ENCODE peak calls at places on chromosomes 6 and 20, in eight cellular contexts. Z is hepatocyte, B is endothelial cell of umbilical vein, I is AG10803, G is spleen, K is ascending aorta, A is heart left ventricle, N is adrenal gland. H is an unnamed sample.

GRCh38 chr6:134035823-134036296 is 16.6 kb downstream of the SLC2A12 start:
- DNase-seq in Z (peak; percentile 15), B (peak; percentile 19), I (peak; percentile 48), G (no peak), K (no peak), A (no peak), N (no peak), H (peak; percentile 84)

GRCh38 chr20:63628246-63628975 is 1.5 kb upstream of the GMEB2 start:
- DNase-seq in Z (no peak), B (peak; percentile 83), I (peak; percentile 74), G (peak; percentile 87), K (peak; percentile 82), A (peak; percentile 73), N (peak; percentile 75), H (peak; percentile 69)

GRCh38 chr20:52103469-52103910 is 88.1 kb downstream of the ZFP64 start:
- DNase-seq in Z (no peak), B (peak; percentile 30), I (peak; percentile 24), G (no peak), K (no peak), A (no peak), N (no peak), H (peak; percentile 16)

GRCh38 chr6:165573671-165574070 is 89.4 kb downstream of the PDE10A start:
- DNase-seq in Z (peak; percentile 56), B (peak; percentile 97), I (no peak), G (no peak), K (no peak), A (peak; percentile 88), N (peak; percentile 62), H (peak; percentile 93)

GRCh38 chr6:154039231-154039842 is at the start of gene OPRM1:
- DNase-seq in Z (peak; percentile 77), B (peak; percentile 1), I (no peak), G (no peak), K (no peak), A (no peak), N (peak; percentile 31), H (peak; percentile 40)

GRCh38 chr6:47483853-47484546 is 6.4 kb downstream of the CD2AP start:
- DNase-seq in Z (no peak), B (peak; percentile 29), I (peak; percentile 37), G (no peak), K (no peak), A (no peak), N (no peak), H (peak; percentile 82)

GRCh38 chr6:160178271-160178670 is 56.7 kb downstream of the SLC22A1 start:
- DNase-seq in Z (no peak), B (no peak), I (peak; percentile 7), G (no peak), K (no peak), A (no peak), N (no peak), H (no peak)

GRCh38 chr20:64116016-64116415 is 8.7 kb upstream of the NPBWR2 start:
- DNase-seq in Z (no peak), B (no peak), I (no peak), G (peak; percentile 52), K (no peak), A (no peak), N (peak; percentile 5), H (no peak)

GRCh38 chr20:43893930-43894329 is 20.7 kb upstream of the TOX2 start:
- DNase-seq in Z (no peak), B (no peak), I (no peak), G (no peak), K (no peak), A (no peak), N (no peak), H (no peak)

GRCh38 chr6:150029749-150030148 is 4.4 kb upstream of the RAET1L start:
- DNase-seq in Z (no peak), B (no peak), I (no peak), G (no peak), K (peak; percentile 28), A (no peak), N (no peak), H (no peak)

GRCh38 chr6:130027948-130028347 is 9.6 kb downstream of the L3MBTL3 start:
- DNase-seq in Z (no peak), B (no peak), I (no peak), G (no peak), K (no peak), A (no peak), N (no peak), H (no peak)

GRCh38 chr6:146546440-146546839 is 2.8 kb downstream of the RAB32 start:
- DNase-seq in Z (peak; percentile 44), B (peak; percentile 64), I (peak; percentile 93), G (no peak), K (peak; percentile 69), A (no peak), N (no peak), H (peak; percentile 85)

GRCh38 chr6:84547341-84547794 is 217.0 kb downstream of the TBX18 start:
- DNase-seq in Z (no peak), B (no peak), I (no peak), G (no peak), K (no peak), A (no peak), N (no peak), H (no peak)

GRCh38 chr6:122012576-122012975 is 386.9 kb upstream of the HSF2 start:
- DNase-seq in Z (no peak), B (no peak), I (peak; percentile 88), G (no peak), K (no peak), A (no peak), N (no peak), H (peak; percentile 45)

GRCh38 chr6:73704260-73704659 is 8.3 kb downstream of the CD109 start:
- DNase-seq in Z (peak; percentile 76), B (peak; percentile 66), I (peak; percentile 97), G (no peak), K (no peak), A (no peak), N (no peak), H (peak; percentile 99)

GRCh38 chr20:17495826-17496225 is 35.4 kb downstream of the BFSP1 start:
- DNase-seq in Z (no peak), B (no peak), I (no peak), G (no peak), K (peak; percentile 41), A (no peak), N (no peak), H (no peak)

GRCh38 chr6:142462260-142462659 is 160.5 kb downstream of the ADGRG6 start:
- DNase-seq in Z (no peak), B (no peak), I (no peak), G (no peak), K (no peak), A (no peak), N (no peak), H (no peak)
- TF ChIP-seq CTCF in Z (peak; percentile 3), B (peak; percentile 42), I (no peak), G (no peak), K (no peak), A (no peak), N (no peak), H (peak; percentile 15)

GRCh38 chr20:1934578-1935573 is 39.7 kb downstream of the SIRPA start:
- DNase-seq in Z (peak; percentile 61), B (no peak), I (peak; percentile 98), G (no peak), K (peak; percentile 93), A (peak; percentile 82), N (peak; percentile 90), H (peak; percentile 38)
- H3K4me3 ChIP-seq in Z (no peak overlapping the region), B (no peak overlapping the region), I (no peak overlapping the region), G (no peak overlapping the region), K (no peak overlapping the region), A (no peak overlapping the region), N (no peak overlapping the region), H (no peak overlapping the region)

DNA sequence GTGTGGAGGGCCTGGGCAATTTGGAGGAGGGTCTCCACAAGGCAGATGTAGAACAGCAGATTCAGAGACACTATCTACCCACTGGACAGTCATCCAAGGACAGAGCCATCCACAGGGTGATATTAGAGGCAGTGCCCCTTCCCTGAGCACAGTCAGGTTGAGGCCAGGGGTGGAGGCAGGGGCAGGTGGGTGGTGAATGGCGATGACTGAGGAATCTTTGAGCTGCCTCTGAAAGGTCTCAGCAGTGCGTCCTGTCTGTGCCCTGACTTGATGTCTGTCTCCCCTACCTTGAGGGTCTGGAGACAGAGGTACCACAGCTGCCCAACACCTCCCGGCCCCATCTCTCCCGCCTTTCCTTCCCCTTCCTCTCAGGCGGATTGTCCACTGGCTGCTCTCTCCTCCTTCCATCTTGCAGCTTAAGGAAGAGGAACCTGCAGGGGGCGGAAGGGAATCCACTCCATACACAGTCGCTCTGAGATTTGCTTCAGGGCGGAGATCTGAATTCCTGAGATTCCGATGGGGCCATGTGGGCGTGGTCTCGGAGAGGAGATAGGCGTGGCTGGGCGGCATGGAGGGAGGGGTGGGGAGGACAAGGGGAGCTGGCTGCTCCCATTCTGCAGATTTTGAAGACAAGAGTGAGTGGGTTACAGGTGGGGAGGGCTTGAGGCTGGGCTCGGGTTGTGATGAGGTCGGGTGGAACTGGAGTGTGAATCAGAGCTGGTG is 1.7 kb downstream of the MUCL3 start:
- DNase-seq in Z (peak; percentile 90), B (peak; percentile 56), I (peak; percentile 85), G (no peak), K (peak; percentile 67), A (peak; percentile 75), N (peak; percentile 87), H (peak; percentile 71)
- TF ChIP-seq CTCF in Z (peak; percentile 50), B (peak; percentile 55), I (peak; percentile 78), G (peak; percentile 36), K (peak; percentile 27), A (peak; percentile 29), N (peak; percentile 31), H (peak; percentile 64)

GRCh38 chr6:161228911-161229591 is 44.8 kb downstream of the AGPAT4 start:
- DNase-seq in Z (peak; percentile 74), B (peak; percentile 87), I (peak; percentile 90), G (no peak), K (no peak), A (no peak), N (no peak), H (peak; percentile 91)
- H3K4me3 ChIP-seq in Z (no peak overlapping the region), B (peak overlapping the region; percentile 14), I (peak overlapping the region; percentile 38), G (no peak overlapping the region), K (no peak overlapping the region), A (peak overlapping the region; percentile 12), N (peak overlapping the region; percentile 1), H (peak overlapping the region; percentile 0)

GRCh38 chr6:167757291-167757690 is 69.4 kb upstream of the AFDN start:
- DNase-seq in Z (no peak), B (no peak), I (no peak), G (peak; percentile 30), K (no peak), A (no peak), N (no peak), H (no peak)

GRCh38 chr6:167757821-167758220 is 68.9 kb upstream of the AFDN start:
- DNase-seq in Z (no peak), B (no peak), I (no peak), G (peak; percentile 60), K (no peak), A (no peak), N (no peak), H (no peak)

GRCh38 chr6:167759912-167760311 is 66.8 kb upstream of the AFDN start:
- DNase-seq in Z (no peak), B (no peak), I (no peak), G (peak; percentile 74), K (peak; percentile 22), A (no peak), N (no peak), H (no peak)

GRCh38 chr6:167759206-167759605 is 67.5 kb upstream of the AFDN start:
- DNase-seq in Z (no peak), B (no peak), I (no peak), G (peak; percentile 47), K (no peak), A (no peak), N (no peak), H (no peak)

GRCh38 chr6:167758309-167759023 is 68.2 kb upstream of the AFDN start:
- DNase-seq in Z (no peak), B (no peak), I (no peak), G (peak; percentile 46), K (no peak), A (no peak), N (no peak), H (no peak)
- TF ChIP-seq CTCF in Z (no peak), B (no peak), I (no peak), G (no peak), K (no peak), A (no peak), N (no peak), H (no peak)

GRCh38 chr20:9699181-9699580 is 139.7 kb downstream of the PAK5 start:
- DNase-seq in Z (no peak), B (no peak), I (no peak), G (no peak), K (no peak), A (no peak), N (no peak), H (peak; percentile 1)
- H3K4me3 ChIP-seq in Z (no peak overlapping the region), B (no peak overlapping the region), I (no peak overlapping the region), G (no peak overlapping the region), K (no peak overlapping the region), A (no peak overlapping the region), N (no peak overlapping the region), H (no peak overlapping the region)

H was measured in astrocyte of the spinal cord.